ENCODE peak calls at places on chromosomes 2 and 18, in six cellular contexts. Q is dorsolateral prefrontal cortex, L is cardiac muscle cell, G is A673, X is kidney epithelial cell, C is brain microvascular endothelial cell. F is an unnamed sample. For H3K27me3, the result is how much of the 10 kb centered on the place peaks cover.

GRCh38 chr2:56239030-56239429 is 55.2 kb downstream of the CCDC85A start:
- DNase-seq in C (no peak), L (no peak), X (no peak), G (no peak), Q (no peak), F (no peak)

GRCh38 chr2:189407161-189407943 is 33.9 kb upstream of the WDR75 start:
- DNase-seq in G (peak), X (no peak), Q (no peak), C (peak), L (peak), F (no peak)

GRCh38 chr2:193869564-193869963 is 1674.8 kb upstream of the TMEFF2 start:
- DNase-seq in C (no peak), X (no peak), L (no peak), G (no peak), Q (no peak), F (no peak)

GRCh38 chr18:26706796-26707406 is 158.5 kb upstream of the KCTD1 start:
- DNase-seq in G (no peak), C (no peak), Q (no peak), L (peak), X (no peak), F (no peak)

GRCh38 chr2:12817870-12818269 is 101.1 kb downstream of the TRIB2 start:
- DNase-seq in X (no peak), Q (no peak), G (no peak), L (no peak), C (no peak), F (no peak)

GRCh38 chr2:122864728-122865127 is 1109.3 kb downstream of the TSN start:
- DNase-seq in G (no peak), C (no peak), L (peak), Q (no peak), X (no peak), F (no peak)

GRCh38 chr2:101596346-101596745 is 101.2 kb upstream of the MAP4K4 start:
- DNase-seq in Q (no peak), G (no peak), L (peak), X (peak), C (no peak), F (peak)

GRCh38 chr2:23497063-23497462 is 112.1 kb downstream of the KLHL29 start:
- DNase-seq in L (peak), G (peak), C (peak), Q (no peak), X (peak), F (peak)

GRCh38 chr2:239361311-239361642 is 39.5 kb downstream of the HDAC4 start:
- DNase-seq in C (no peak), L (peak), Q (no peak), X (no peak), G (no peak), F (no peak)

GRCh38 chr2:64727013-64727767 is 73.5 kb upstream of the SERTAD2 start:
- DNase-seq in Q (no peak), L (no peak), G (no peak), X (no peak), C (no peak), F (no peak)

GRCh38 chr2:62195421-62196277 is at the start of gene B3GNT2:
- DNase-seq in L (peak), Q (peak), X (no peak), G (peak), C (peak), F (peak)

GRCh38 chr2:128490321-128490720 is 171.7 kb upstream of the HS6ST1 start:
- DNase-seq in X (no peak), G (no peak), C (no peak), Q (no peak), L (no peak), F (no peak)

GRCh38 chr2:143815082-143815481 is 685.9 kb downstream of the ARHGAP15 start:
- DNase-seq in G (no peak), X (no peak), Q (no peak), L (no peak), C (no peak), F (no peak)

GRCh38 chr2:177983183-177983788 is 89.3 kb downstream of the PDE11A start:
- DNase-seq in X (peak), L (peak), G (peak), C (peak), Q (no peak), F (peak)

GRCh38 chr2:111118455-111119003 is 2.2 kb upstream of the BCL2L11 start:
- DNase-seq in G (no peak), L (no peak), C (no peak), Q (no peak), X (no peak), F (no peak)

GRCh38 chr2:8489751-8490150 is 192.1 kb upstream of the ID2 start:
- DNase-seq in Q (no peak), C (no peak), G (no peak), L (no peak), X (no peak), F (no peak)

GRCh38 chr2:109607766-109608165 is 6.0 kb downstream of the SEPTIN10 start:
- DNase-seq in X (no peak), L (peak), G (no peak), C (no peak), Q (no peak), F (no peak)

GRCh38 chr18:3655637-3656050 is 205.7 kb downstream of the TGIF1 start:
- DNase-seq in C (no peak), Q (no peak), X (no peak), G (no peak), L (no peak), F (no peak)

GRCh38 chr2:135183822-135184221 is 131.7 kb downstream of the RAB3GAP1 start:
- DNase-seq in G (no peak), X (no peak), Q (no peak), C (no peak), L (no peak), F (peak)

GRCh38 chr2:83115155-83115554 is 1343.9 kb downstream of the SUCLG1 start:
- DNase-seq in X (no peak), Q (no peak), C (no peak), L (no peak), G (no peak), F (no peak)

GRCh38 chr2:172103471-172104292 is 982 bp upstream of the DLX2 start:
- DNase-seq in X (peak), C (peak), Q (peak), G (peak), L (peak), F (peak)

GRCh38 chr2:29113891-29114321 is 1.3 kb upstream of the CLIP4 start:
- DNase-seq in L (peak), C (peak), G (no peak), X (no peak), Q (no peak), F (peak)

GRCh38 chr2:173355132-173355865 is 627 bp downstream of the CDCA7 start:
- DNase-seq in Q (no peak), X (no peak), G (peak), C (peak), L (peak), F (peak)
- H3K27me3 ChIP-seq in Q (half or more), X (under half), G (under half), C (under half), L (under half), F (under half)

GRCh38 chr2:36509077-36509476 is 88.9 kb downstream of the FEZ2 start:
- DNase-seq in G (no peak), X (no peak), C (no peak), Q (no peak), L (no peak), F (no peak)
- H3K27me3 ChIP-seq in G (under half), X (under half), C (under half), Q (under half), L (under half), F (under half)

DNA sequence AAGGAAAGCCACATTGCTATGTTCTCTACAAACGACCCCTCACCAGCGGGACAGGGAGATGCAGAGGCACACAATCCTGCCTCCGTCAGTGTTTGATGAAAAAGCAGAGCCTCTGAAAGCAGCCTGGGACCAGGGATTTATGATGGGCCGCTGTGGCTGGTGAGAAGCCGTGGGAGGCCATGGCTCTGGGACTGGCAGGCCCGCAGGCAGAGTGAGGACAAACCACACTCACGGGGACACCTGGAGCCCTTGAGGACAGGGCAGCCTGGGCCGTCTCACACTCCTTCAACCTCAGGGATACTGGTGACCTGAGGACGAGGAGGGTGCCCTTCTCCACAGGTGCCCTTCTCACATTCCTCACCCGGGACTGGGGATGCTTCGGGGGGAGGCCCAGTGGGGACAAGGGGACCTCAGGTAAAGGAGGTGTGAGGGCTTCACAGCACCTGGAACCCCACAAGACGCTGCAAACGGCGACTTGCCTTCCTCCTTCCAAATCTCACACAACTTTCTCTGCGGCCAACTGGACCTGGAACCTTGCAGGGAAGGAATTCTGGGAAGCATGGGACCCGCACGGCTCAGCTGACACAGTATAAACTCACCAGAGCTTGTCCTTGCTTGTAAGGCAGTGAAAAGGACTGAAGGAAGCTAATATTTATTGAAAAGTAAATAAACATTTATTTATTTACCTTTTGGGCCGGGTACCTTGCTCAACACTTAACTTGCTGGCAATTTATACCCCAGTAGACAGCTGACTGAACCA is 5.3 kb upstream of the LDLRAD4 start:
- DNase-seq in G (no peak), L (no peak), X (no peak), Q (no peak), C (no peak), F (no peak)
- H3K27me3 ChIP-seq in G (under half), L (under half), X (under half), Q (under half), C (under half), F (under half)

GRCh38 chr2:205681836-205682238 is 464 bp upstream of the NRP2 start:
- DNase-seq in L (peak), Q (no peak), X (no peak), C (no peak), G (no peak), F (no peak)
- H3K27me3 ChIP-seq in L (under half), Q (under half), X (under half), C (under half), G (under half), F (under half)

GRCh38 chr2:120425014-120425413 is 79.1 kb downstream of the INHBB start:
- DNase-seq in Q (peak), X (no peak), C (no peak), L (no peak), G (no peak), F (no peak)
- H3K27me3 ChIP-seq in Q (under half), X (under half), C (under half), L (under half), G (under half), F (under half)